ENCODE peak calls at places on chromosome 3, in nine cellular contexts. Q is activated naive CD4-positive, alpha-beta T cell; U is lung; N is cardiac septum; C is cardiac fibroblast; R is endothelial cell; X is T-helper 2 cell; G is H54; V is central memory CD4-positive, alpha-beta T cell. J is an unnamed sample.

GRCh38 chr3:64925575-64925974 is 237.8 kb upstream of the ADAMTS9 start:
- DNase-seq in C (no peak), N (no peak), U (no peak), Q (no peak), V (no peak), G (no peak), X (no peak), R (no peak), J (no peak)

GRCh38 chr3:97872209-97873042 is 50.6 kb downstream of the CRYBG3 start:
- DNase-seq in G (peak), U (no peak), V (peak), C (peak), R (no peak), X (no peak), Q (no peak), N (no peak), J (no peak)

GRCh38 chr3:38984110-38984509 is 67.6 kb downstream of the SCN11A start:
- DNase-seq in U (no peak), N (no peak), C (no peak), X (no peak), G (no peak), Q (no peak), R (no peak), V (no peak), J (no peak)

GRCh38 chr3:33392703-33393125 is 47.5 kb downstream of the UBP1 start:
- DNase-seq in V (no peak), Q (no peak), X (no peak), G (peak), U (no peak), N (no peak), C (peak), R (no peak), J (no peak)

GRCh38 chr3:16515885-16516420 is 2.5 kb upstream of the RFTN1 start:
- DNase-seq in U (no peak), C (no peak), X (no peak), R (no peak), Q (no peak), N (no peak), G (no peak), V (no peak), J (no peak)

GRCh38 chr3:71064288-71064975 is 519.1 kb downstream of the FOXP1 start:
- DNase-seq in C (peak), N (no peak), G (peak), R (peak), U (peak), X (peak), V (peak), Q (peak), J (peak)

GRCh38 chr3:177960014-177960413 is 576.2 kb upstream of the KCNMB2 start:
- DNase-seq in R (no peak), Q (no peak), C (peak), G (no peak), N (no peak), X (no peak), U (no peak), V (no peak), J (no peak)

GRCh38 chr3:64861684-64862083 is 173.9 kb upstream of the ADAMTS9 start:
- DNase-seq in X (no peak), R (no peak), C (no peak), V (no peak), G (no peak), N (no peak), U (no peak), Q (no peak), J (no peak)

GRCh38 chr3:127419140-127419539 is 131.3 kb upstream of the PRR20G start:
- DNase-seq in C (no peak), X (no peak), N (no peak), Q (no peak), V (no peak), U (peak), G (no peak), R (no peak), J (no peak)

GRCh38 chr3:134651347-134652041 is 672 bp upstream of the KY start:
- DNase-seq in N (no peak), U (no peak), V (no peak), X (no peak), C (peak), G (no peak), Q (no peak), R (no peak), J (no peak)

GRCh38 chr3:53162672-53163458 is 1.9 kb downstream of the PRKCD start:
- DNase-seq in V (peak), X (peak), N (no peak), R (no peak), G (no peak), C (peak), U (no peak), Q (peak), J (no peak)

GRCh38 chr3:126342211-126342610 is 15.0 kb downstream of the KLF15 start:
- DNase-seq in N (peak), Q (no peak), X (no peak), U (no peak), R (no peak), C (no peak), G (no peak), V (no peak), J (peak)

GRCh38 chr3:190366145-190366544 is 21.8 kb upstream of the CLDN16 start:
- DNase-seq in N (no peak), C (peak), Q (no peak), U (no peak), G (no peak), V (no peak), R (no peak), X (no peak), J (no peak)

GRCh38 chr3:38000242-38000916 is 9.8 kb downstream of the VILL start:
- DNase-seq in R (no peak), U (no peak), N (peak), V (no peak), X (no peak), Q (no peak), C (no peak), G (no peak), J (no peak)

GRCh38 chr3:110965976-110966375 is 105.6 kb upstream of the NECTIN3 start:
- DNase-seq in X (no peak), R (no peak), Q (no peak), U (no peak), G (no peak), V (no peak), N (no peak), C (no peak), J (no peak)

GRCh38 chr3:197800379-197800778 is 9.3 kb downstream of the LRCH3 start:
- DNase-seq in Q (no peak), X (no peak), R (no peak), N (no peak), V (no peak), C (no peak), G (no peak), U (no peak), J (no peak)

GRCh38 chr3:24389108-24390090 is 105.3 kb downstream of the THRB start:
- DNase-seq in R (no peak), C (no peak), G (no peak), X (no peak), N (no peak), Q (no peak), U (no peak), V (no peak), J (no peak)

GRCh38 chr3:46056686-46057085 is 29.4 kb upstream of the XCR1 start:
- DNase-seq in G (no peak), N (no peak), U (peak), C (no peak), X (no peak), Q (no peak), R (no peak), V (no peak), J (no peak)

J was measured in ureter.